ENCODE peak calls at places on chromosomes 7 and 10, in four cellular contexts. O is neural progenitor cell, M is IMR-90, U is colonic mucosa. Q is an unnamed sample.

GRCh38 chr10:66837335-66837734 is 88.5 kb upstream of the LRRTM3 start:
- DNase-seq in O (no peak), M (no peak), U (no peak), Q (no peak)

GRCh38 chr7:80659120-80660055 is 20.9 kb downstream of the CD36 start:
- DNase-seq in O (peak; percentile 37), M (peak; percentile 62), U (no peak), Q (peak; percentile 44)

GRCh38 chr10:31477584-31477983 is 158.6 kb downstream of the ZEB1 start:
- DNase-seq in O (no peak), M (peak; percentile 15), U (no peak), Q (no peak)

GRCh38 chr10:63696205-63696604 is 175.0 kb downstream of the REEP3 start:
- DNase-seq in O (no peak), M (no peak), U (no peak), Q (no peak)

GRCh38 chr7:82110146-82110823 is 333.3 kb downstream of the CACNA2D1 start:
- DNase-seq in O (peak; percentile 38), M (no peak), U (no peak), Q (no peak)

GRCh38 chr7:117119192-117119924 is 166.1 kb downstream of the ST7 start:
- DNase-seq in O (peak; percentile 91), M (peak; percentile 81), U (peak; percentile 88), Q (peak; percentile 84)

GRCh38 chr7:118861581-118861980 is 637.1 kb downstream of the ANKRD7 start:
- DNase-seq in O (no peak), M (no peak), U (no peak), Q (no peak)

GRCh38 chr10:70272925-70273316 is 10.9 kb downstream of the NPFFR1 start:
- DNase-seq in O (no peak), M (peak; percentile 41), U (no peak), Q (peak; percentile 21)

GRCh38 chr7:138243430-138243829 is 167.2 kb downstream of the AKR1D1 start:
- DNase-seq in O (peak; percentile 95), M (no peak), U (no peak), Q (no peak)

GRCh38 chr10:62083413-62083794 is 181.9 kb downstream of the ARID5B start:
- DNase-seq in O (no peak), M (no peak), U (no peak), Q (peak; percentile 76)

GRCh38 chr7:16646427-16647081 is 573 bp downstream of the BZW2 start:
- DNase-seq in O (no peak), M (no peak), U (peak; percentile 60), Q (peak; percentile 43)

GRCh38 chr7:104960741-104961479 is 53.1 kb upstream of the KMT2E start:
- DNase-seq in O (no peak), M (no peak), U (peak; percentile 53), Q (peak; percentile 81)

GRCh38 chr7:120168066-120168465 is 104.9 kb upstream of the KCND2 start:
- DNase-seq in O (no peak), M (peak; percentile 62), U (no peak), Q (no peak)

GRCh38 chr10:21243748-21244257 is 281.7 kb downstream of the SKIDA1 start:
- DNase-seq in O (no peak), M (no peak), U (no peak), Q (no peak)

GRCh38 chr7:14836571-14837189 is 65.9 kb downstream of the DGKB start:
- DNase-seq in O (peak; percentile 84), M (peak; percentile 75), U (no peak), Q (peak; percentile 9)

GRCh38 chr10:1543596-1543995 is 193.7 kb downstream of the ADARB2 start:
- DNase-seq in O (no peak), M (no peak), U (no peak), Q (no peak)

GRCh38 chr7:7816084-7816483 is 97.7 kb upstream of the RPA3 start:
- DNase-seq in O (no peak), M (no peak), U (no peak), Q (no peak)

GRCh38 chr10:31940839-31941653 is 12.4 kb upstream of the ARHGAP12 start:
- DNase-seq in O (no peak), M (peak; percentile 95), U (peak; percentile 44), Q (peak; percentile 78)

GRCh38 chr7:54988516-54988915 is 30.3 kb upstream of the EGFR start:
- DNase-seq in O (no peak), M (no peak), U (no peak), Q (no peak)

GRCh38 chr7:114128880-114129279 is 210.1 kb upstream of the PPP1R3A start:
- DNase-seq in O (no peak), M (no peak), U (no peak), Q (no peak)

GRCh38 chr7:34133983-34134782 is 228.8 kb downstream of the BMPER start:
- DNase-seq in O (peak; percentile 86), M (peak; percentile 84), U (peak; percentile 59), Q (peak; percentile 67)

GRCh38 chr10:132309466-132309865 is 1.7 kb upstream of the STK32C start:
- DNase-seq in O (no peak), M (no peak), U (no peak), Q (no peak)

GRCh38 chr10:4074559-4075407 is 289.8 kb upstream of the KLF6 start:
- DNase-seq in O (no peak), M (peak; percentile 52), U (no peak), Q (no peak)

GRCh38 chr10:79004311-79004710 is 64.5 kb upstream of the ZMIZ1 start:
- DNase-seq in O (no peak), M (no peak), U (no peak), Q (no peak)

GRCh38 chr10:125023269-125023668 is 81.3 kb downstream of the ZRANB1 start:
- DNase-seq in O (no peak), M (no peak), U (no peak), Q (no peak)

GRCh38 chr10:3948843-3949242 is 163.8 kb upstream of the KLF6 start:
- DNase-seq in O (no peak), M (peak; percentile 79), U (no peak), Q (peak; percentile 83)

GRCh38 chr7:157136372-157136771 is 2.4 kb upstream of the UBE3C start:
- DNase-seq in O (no peak), M (peak; percentile 94), U (no peak), Q (peak; percentile 77)

GRCh38 chr10:89217057-89217990 is 10.2 kb upstream of the CH25H start:
- DNase-seq in O (peak; percentile 65), M (peak; percentile 74), U (peak; percentile 71), Q (peak; percentile 80)

GRCh38 chr10:61842755-61843497 is 58.6 kb upstream of the ARID5B start:
- DNase-seq in O (no peak), M (peak; percentile 77), U (no peak), Q (no peak)

GRCh38 chr10:69571618-69572158 is 1.5 kb downstream of the NEUROG3 start:
- DNase-seq in O (peak; percentile 60), M (no peak), U (no peak), Q (no peak)

GRCh38 chr7:98116656-98117461 is 10.2 kb downstream of the LMTK2 start:
- DNase-seq in O (no peak), M (peak; percentile 75), U (no peak), Q (peak; percentile 33)

GRCh38 chr10:97356318-97356914 is 21.9 kb upstream of the FRAT2 start:
- DNase-seq in O (no peak), M (no peak), U (no peak), Q (peak; percentile 43)

GRCh38 chr10:84632866-84633265 is 304.5 kb downstream of the CCSER2 start:
- DNase-seq in O (no peak), M (no peak), U (no peak), Q (no peak)

GRCh38 chr10:77079902-77080301 is 557.7 kb downstream of the KCNMA1 start:
- DNase-seq in O (no peak), M (no peak), U (no peak), Q (no peak)

GRCh38 chr7:129777195-129777844 is 165.8 kb downstream of the NRF1 start:
- DNase-seq in O (peak; percentile 38), M (no peak), U (no peak), Q (no peak)

GRCh38 chr10:32893431-32893830 is 64.6 kb downstream of the ITGB1 start:
- DNase-seq in O (peak; percentile 52), M (no peak), U (no peak), Q (no peak)

GRCh38 chr10:44280211-44280610 is 104.7 kb downstream of the CXCL12 start:
- DNase-seq in O (no peak), M (no peak), U (no peak), Q (no peak)

GRCh38 chr10:93566435-93567276 is at the start of gene FFAR4:
- DNase-seq in O (peak; percentile 69), M (no peak), U (peak; percentile 75), Q (no peak)

GRCh38 chr7:2483495-2483894 is 7.3 kb upstream of the GRIFIN start:
- DNase-seq in O (no peak), M (no peak), U (no peak), Q (no peak)
- H3K9me3 ChIP-seq in O (no peaks in the 10 kb centered on the region), M (peaks cover 5% of the 10 kb centered on the region), U (no peaks in the 10 kb centered on the region), Q (no peaks in the 10 kb centered on the region)

GRCh38 chr10:99944860-99945259 is 64.9 kb downstream of the DNMBP start:
- DNase-seq in O (no peak), M (no peak), U (no peak), Q (no peak)
- H3K27ac ChIP-seq in O (no peak overlapping the region), M (no peak overlapping the region), U (no peak overlapping the region), Q (peak overlapping the region; percentile 69)

GRCh38 chr7:4067476-4067760 is 614.7 kb upstream of the FOXK1 start:
- DNase-seq in O (no peak), M (no peak), U (no peak), Q (no peak)
- TF ChIP-seq CTCF in O (no peak), M (no peak), U (no peak), Q (no peak)

DNA sequence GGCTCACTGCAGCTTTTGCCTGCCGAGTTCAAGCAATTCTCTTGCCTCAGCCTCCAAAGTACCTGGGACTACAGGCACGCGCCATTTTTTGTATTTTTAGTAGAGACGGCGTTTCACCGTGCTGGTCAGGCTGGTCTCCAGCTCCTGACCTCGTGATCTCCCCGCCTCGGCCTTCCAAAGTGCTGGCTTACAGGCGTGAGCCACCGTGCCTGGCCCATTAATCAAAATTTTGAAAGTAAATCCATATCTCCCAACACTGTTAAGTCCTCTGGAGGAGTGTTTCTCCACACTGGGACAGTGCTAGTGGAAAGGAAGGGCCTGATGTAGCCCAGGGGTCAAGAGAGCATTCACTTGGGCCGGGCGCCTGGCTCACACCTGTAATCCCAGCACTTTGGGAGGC is 644.6 kb downstream of the SH2D4B start:
- DNase-seq in O (no peak), M (no peak), U (no peak), Q (no peak)
- H3K9me3 ChIP-seq in O (no peaks in the 10 kb centered on the region), M (peaks cover 4% of the 10 kb centered on the region), U (no peaks in the 10 kb centered on the region), Q (no peaks in the 10 kb centered on the region)

GRCh38 chr10:50517626-50518025 is 106.1 kb downstream of the SGMS1 start:
- DNase-seq in O (no peak), M (peak; percentile 32), U (no peak), Q (no peak)
- H3K27ac ChIP-seq in O (no peak overlapping the region), M (no peak overlapping the region), U (no peak overlapping the region), Q (no peak overlapping the region)

Q was measured in endothelial cell of umbilical vein.